ENCODE peak calls at places on chromosomes 2 and 18, in six cellular contexts. One of them, this sample, is unnamed.

GRCh38 chr2:72031346-72032115 is 116.1 kb downstream of the CYP26B1 start:
- DNase-seq in AG04449: no peak
- DNase-seq in H54: no peak
- DNase-seq in memory B cell: no peak
- DNase-seq in AG10803: no peak
- DNase-seq in RWPE1: no peak
- DNase-seq in this sample: no peak

GRCh38 chr2:232970051-232970450 is 43.0 kb downstream of the NGEF start:
- DNase-seq in AG04449: no peak
- DNase-seq in H54: no peak
- DNase-seq in memory B cell: no peak
- DNase-seq in AG10803: no peak
- DNase-seq in RWPE1: no peak
- DNase-seq in this sample: no peak

GRCh38 chr2:143778981-143779380 is 649.8 kb downstream of the ARHGAP15 start:
- DNase-seq in AG04449: no peak
- DNase-seq in H54: no peak
- DNase-seq in memory B cell: no peak
- DNase-seq in AG10803: peak
- DNase-seq in RWPE1: no peak
- DNase-seq in this sample: no peak

GRCh38 chr18:28834889-28835288 is 658.0 kb upstream of the CDH2 start:
- DNase-seq in AG04449: no peak
- DNase-seq in H54: peak
- DNase-seq in memory B cell: no peak
- DNase-seq in AG10803: peak
- DNase-seq in RWPE1: peak
- DNase-seq in this sample: no peak

GRCh38 chr2:241000831-241001321 is 2.5 kb downstream of the SNED1 start:
- DNase-seq in AG04449: no peak
- DNase-seq in H54: no peak
- DNase-seq in memory B cell: no peak
- DNase-seq in AG10803: no peak
- DNase-seq in RWPE1: no peak
- DNase-seq in this sample: no peak

GRCh38 chr2:97011977-97012569 is 25.7 kb upstream of the FAM178B start:
- DNase-seq in AG04449: peak
- DNase-seq in H54: no peak
- DNase-seq in memory B cell: peak
- DNase-seq in AG10803: peak
- DNase-seq in RWPE1: peak
- DNase-seq in this sample: peak

GRCh38 chr18:49874238-49874637 is 60.9 kb upstream of the ACAA2 start:
- DNase-seq in AG04449: no peak
- DNase-seq in H54: no peak
- DNase-seq in memory B cell: no peak
- DNase-seq in AG10803: no peak
- DNase-seq in RWPE1: no peak
- DNase-seq in this sample: no peak

GRCh38 chr2:65015731-65016130 is 26.5 kb downstream of the SLC1A4 start:
- DNase-seq in AG04449: no peak
- DNase-seq in H54: no peak
- DNase-seq in memory B cell: no peak
- DNase-seq in AG10803: peak
- DNase-seq in RWPE1: no peak
- DNase-seq in this sample: no peak

GRCh38 chr2:37843554-37843953 is 81.5 kb upstream of the RMDN2 start:
- DNase-seq in AG04449: no peak
- DNase-seq in H54: no peak
- DNase-seq in memory B cell: no peak
- DNase-seq in AG10803: peak
- DNase-seq in RWPE1: no peak
- DNase-seq in this sample: no peak

GRCh38 chr18:58856881-58857280 is 7.8 kb upstream of the ZNF532 start:
- DNase-seq in AG04449: no peak
- DNase-seq in H54: no peak
- DNase-seq in memory B cell: no peak
- DNase-seq in AG10803: peak
- DNase-seq in RWPE1: peak
- DNase-seq in this sample: no peak

GRCh38 chr2:235017441-235017840 is 65.6 kb downstream of the SH3BP4 start:
- DNase-seq in AG04449: no peak
- DNase-seq in H54: no peak
- DNase-seq in memory B cell: no peak
- DNase-seq in AG10803: no peak
- DNase-seq in RWPE1: no peak
- DNase-seq in this sample: peak

GRCh38 chr2:11535899-11536344 is 2.1 kb downstream of the GREB1 start:
- DNase-seq in AG04449: no peak
- DNase-seq in H54: no peak
- DNase-seq in memory B cell: no peak
- DNase-seq in AG10803: no peak
- DNase-seq in RWPE1: no peak
- DNase-seq in this sample: no peak

GRCh38 chr2:148674063-148675020 is 29.8 kb downstream of the EPC2 start:
- DNase-seq in AG04449: no peak
- DNase-seq in H54: no peak
- DNase-seq in memory B cell: peak
- DNase-seq in AG10803: no peak
- DNase-seq in RWPE1: peak
- DNase-seq in this sample: no peak

GRCh38 chr2:188852752-188853151 is 121.4 kb upstream of the COL3A1 start:
- DNase-seq in AG04449: no peak
- DNase-seq in H54: no peak
- DNase-seq in memory B cell: no peak
- DNase-seq in AG10803: peak
- DNase-seq in RWPE1: no peak
- DNase-seq in this sample: no peak

GRCh38 chr18:48208432-48208948 is 200.7 kb downstream of the ZBTB7C start:
- DNase-seq in AG04449: no peak
- DNase-seq in H54: no peak
- DNase-seq in memory B cell: no peak
- DNase-seq in AG10803: no peak
- DNase-seq in RWPE1: no peak
- DNase-seq in this sample: no peak

GRCh38 chr2:169362346-169363026 is at the start of gene LRP2:
- DNase-seq in AG04449: no peak
- DNase-seq in H54: no peak
- DNase-seq in memory B cell: no peak
- DNase-seq in AG10803: no peak
- DNase-seq in RWPE1: no peak
- DNase-seq in this sample: no peak

GRCh38 chr18:47775961-47776360 is 154.5 kb downstream of the SMAD2 start:
- DNase-seq in AG04449: no peak
- DNase-seq in H54: no peak
- DNase-seq in memory B cell: no peak
- DNase-seq in AG10803: peak
- DNase-seq in RWPE1: no peak
- DNase-seq in this sample: no peak